ENCODE peak calls at places on chromosomes 13 and 19, in five cellular contexts. One of them, this sample, is unnamed.

GRCh38 chr13:60261432-60262351 is 98.0 kb upstream of the DIAPH3 start:
- DNase-seq in psoas muscle: no peak
- DNase-seq in HL-60: no peak
- DNase-seq in right lobe of liver: no peak
- DNase-seq in PC-3: no peak
- DNase-seq in this sample: no peak

GRCh38 chr13:29654807-29655547 is 59.5 kb upstream of the SLC7A1 start:
- DNase-seq in HL-60: no peak
- DNase-seq in right lobe of liver: no peak
- DNase-seq in psoas muscle: no peak
- DNase-seq in PC-3: peak; percentile 17
- DNase-seq in this sample: peak; percentile 67

GRCh38 chr13:110607675-110608224 is 7.6 kb upstream of the NAXD start:
- DNase-seq in HL-60: no peak
- DNase-seq in psoas muscle: no peak
- DNase-seq in right lobe of liver: no peak
- DNase-seq in PC-3: no peak
- DNase-seq in this sample: no peak

GRCh38 chr19:58229255-58229639 is 533 bp downstream of the ZNF544 start:
- DNase-seq in psoas muscle: no peak
- DNase-seq in PC-3: peak; percentile 50
- DNase-seq in HL-60: peak; percentile 54
- DNase-seq in right lobe of liver: no peak
- DNase-seq in this sample: peak; percentile 6

GRCh38 chr13:67101730-67102467 is 128.2 kb downstream of the PCDH9 start:
- DNase-seq in psoas muscle: no peak
- DNase-seq in PC-3: no peak
- DNase-seq in right lobe of liver: no peak
- DNase-seq in HL-60: no peak
- DNase-seq in this sample: no peak

GRCh38 chr13:41216160-41216559 is 21.8 kb upstream of the KBTBD7 start:
- DNase-seq in right lobe of liver: no peak
- DNase-seq in PC-3: peak; percentile 55
- DNase-seq in psoas muscle: no peak
- DNase-seq in HL-60: no peak
- DNase-seq in this sample: no peak

GRCh38 chr19:35742121-35742724 is at the start of gene IGFLR1:
- DNase-seq in right lobe of liver: no peak
- DNase-seq in HL-60: peak; percentile 88
- DNase-seq in PC-3: no peak
- DNase-seq in psoas muscle: no peak
- DNase-seq in this sample: no peak

GRCh38 chr13:50365683-50366391 is 350.6 kb downstream of the KCNRG start:
- DNase-seq in psoas muscle: no peak
- DNase-seq in PC-3: peak; percentile 76
- DNase-seq in right lobe of liver: no peak
- DNase-seq in HL-60: no peak
- DNase-seq in this sample: no peak

GRCh38 chr19:17348700-17349099 is 11.3 kb downstream of the GTPBP3 start:
- DNase-seq in right lobe of liver: no peak
- DNase-seq in psoas muscle: peak; percentile 77
- DNase-seq in HL-60: no peak
- DNase-seq in PC-3: peak; percentile 78
- DNase-seq in this sample: peak; percentile 66

GRCh38 chr13:104773775-104774174 is 1707.6 kb upstream of the SLC10A2 start:
- DNase-seq in PC-3: peak; percentile 71
- DNase-seq in right lobe of liver: no peak
- DNase-seq in HL-60: peak; percentile 57
- DNase-seq in psoas muscle: no peak
- DNase-seq in this sample: no peak

GRCh38 chr13:33536639-33537425 is 251.3 kb upstream of the STARD13 start:
- DNase-seq in PC-3: peak; percentile 88
- DNase-seq in right lobe of liver: no peak
- DNase-seq in psoas muscle: no peak
- DNase-seq in HL-60: no peak
- DNase-seq in this sample: no peak

GRCh38 chr13:91767681-91768080 is 369.3 kb downstream of the GPC5 start:
- DNase-seq in psoas muscle: no peak
- DNase-seq in PC-3: no peak
- DNase-seq in right lobe of liver: no peak
- DNase-seq in HL-60: no peak
- DNase-seq in this sample: no peak

GRCh38 chr13:72886272-72887062 is 104.5 kb downstream of the PIBF1 start:
- DNase-seq in right lobe of liver: no peak
- DNase-seq in HL-60: no peak
- DNase-seq in PC-3: no peak
- DNase-seq in psoas muscle: no peak
- DNase-seq in this sample: no peak

GRCh38 chr13:75399168-75399878 is 82.6 kb downstream of the TBC1D4 start:
- DNase-seq in right lobe of liver: no peak
- DNase-seq in PC-3: no peak
- DNase-seq in HL-60: no peak
- DNase-seq in psoas muscle: no peak
- DNase-seq in this sample: no peak

GRCh38 chr19:41995959-41996797 is 2.1 kb upstream of the ATP1A3 start:
- DNase-seq in HL-60: no peak
- DNase-seq in PC-3: no peak
- DNase-seq in right lobe of liver: no peak
- DNase-seq in psoas muscle: no peak
- DNase-seq in this sample: no peak

GRCh38 chr19:906480-906879 is 6.5 kb downstream of the R3HDM4 start:
- DNase-seq in right lobe of liver: no peak
- DNase-seq in HL-60: no peak
- DNase-seq in PC-3: no peak
- DNase-seq in psoas muscle: no peak
- DNase-seq in this sample: no peak

GRCh38 chr19:52923782-52924593 is 760 bp upstream of the ZNF888 start:
- DNase-seq in PC-3: peak; percentile 59
- DNase-seq in psoas muscle: peak; percentile 53
- DNase-seq in right lobe of liver: peak; percentile 57
- DNase-seq in HL-60: peak; percentile 78
- DNase-seq in this sample: peak; percentile 19

GRCh38 chr19:51599084-51599483 is 28.0 kb downstream of the ZNF175 start:
- DNase-seq in PC-3: no peak
- DNase-seq in HL-60: no peak
- DNase-seq in psoas muscle: no peak
- DNase-seq in right lobe of liver: no peak
- DNase-seq in this sample: no peak

GRCh38 chr13:67383358-67383757 is 153.2 kb upstream of the PCDH9 start:
- DNase-seq in psoas muscle: no peak
- DNase-seq in PC-3: no peak
- DNase-seq in right lobe of liver: no peak
- DNase-seq in HL-60: no peak
- DNase-seq in this sample: no peak

GRCh38 chr19:43672061-43672679 is 2.2 kb upstream of the PLAUR start:
- DNase-seq in psoas muscle: no peak
- DNase-seq in PC-3: no peak
- DNase-seq in HL-60: no peak
- DNase-seq in right lobe of liver: no peak
- DNase-seq in this sample: no peak

GRCh38 chr19:19539738-19540703 is 2.0 kb downstream of the CILP2 start:
- DNase-seq in HL-60: no peak
- DNase-seq in PC-3: peak; percentile 50
- DNase-seq in psoas muscle: peak; percentile 67
- DNase-seq in right lobe of liver: peak; percentile 79
- DNase-seq in this sample: peak; percentile 42

GRCh38 chr19:51320258-51320657 is 8.8 kb downstream of the IGLON5 start:
- DNase-seq in HL-60: no peak
- DNase-seq in right lobe of liver: no peak
- DNase-seq in PC-3: no peak
- DNase-seq in psoas muscle: no peak
- DNase-seq in this sample: no peak

GRCh38 chr13:91132786-91133185 is 214.7 kb upstream of the MIR17HG start:
- DNase-seq in right lobe of liver: no peak
- DNase-seq in HL-60: no peak
- DNase-seq in psoas muscle: no peak
- DNase-seq in PC-3: no peak
- DNase-seq in this sample: no peak

GRCh38 chr13:113783966-113784644 is 25.1 kb downstream of the TMEM255B start:
- DNase-seq in HL-60: no peak
- DNase-seq in right lobe of liver: no peak
- DNase-seq in psoas muscle: no peak
- DNase-seq in PC-3: no peak
- DNase-seq in this sample: peak; percentile 35

GRCh38 chr13:21948781-21949474 is 278.1 kb downstream of the FGF9 start:
- DNase-seq in psoas muscle: no peak
- DNase-seq in right lobe of liver: no peak
- DNase-seq in PC-3: no peak
- DNase-seq in HL-60: no peak
- DNase-seq in this sample: no peak

GRCh38 chr13:50685491-50685890 is 158.0 kb downstream of the DLEU7 start:
- DNase-seq in right lobe of liver: peak; percentile 59
- DNase-seq in HL-60: no peak
- DNase-seq in psoas muscle: peak; percentile 47
- DNase-seq in PC-3: peak; percentile 30
- DNase-seq in this sample: peak; percentile 80

GRCh38 chr13:75906315-75906714 is 270.2 kb downstream of the LMO7 start:
- DNase-seq in psoas muscle: no peak
- DNase-seq in PC-3: no peak
- DNase-seq in HL-60: no peak
- DNase-seq in right lobe of liver: no peak
- DNase-seq in this sample: no peak

GRCh38 chr19:55368701-55369563 is 1.3 kb downstream of the IL11 start:
- DNase-seq in right lobe of liver: no peak
- DNase-seq in PC-3: peak; percentile 67
- DNase-seq in psoas muscle: no peak
- DNase-seq in HL-60: no peak
- DNase-seq in this sample: peak; percentile 66
- H3K27me3 ChIP-seq in right lobe of liver: peaks cover 15% of the 10 kb centered on the region
- H3K27me3 ChIP-seq in PC-3: no peaks in the 10 kb centered on the region
- H3K27me3 ChIP-seq in psoas muscle: no peaks in the 10 kb centered on the region
- H3K27me3 ChIP-seq in HL-60: peaks cover 43% of the 10 kb centered on the region
- H3K27me3 ChIP-seq in this sample: peaks cover 11% of the 10 kb centered on the region

GRCh38 chr19:31944286-31944685 is 401.1 kb upstream of the ZNF507 start:
- DNase-seq in HL-60: no peak
- DNase-seq in psoas muscle: no peak
- DNase-seq in right lobe of liver: no peak
- DNase-seq in PC-3: no peak
- DNase-seq in this sample: no peak

GRCh38 chr19:31946491-31946890 is 398.9 kb upstream of the ZNF507 start:
- DNase-seq in right lobe of liver: no peak
- DNase-seq in PC-3: no peak
- DNase-seq in HL-60: no peak
- DNase-seq in psoas muscle: no peak
- DNase-seq in this sample: no peak

GRCh38 chr19:31943778-31944177 is 401.6 kb upstream of the ZNF507 start:
- DNase-seq in PC-3: no peak
- DNase-seq in right lobe of liver: no peak
- DNase-seq in psoas muscle: no peak
- DNase-seq in HL-60: no peak
- DNase-seq in this sample: no peak

GRCh38 chr19:31943305-31943704 is 402.1 kb upstream of the ZNF507 start:
- DNase-seq in right lobe of liver: no peak
- DNase-seq in psoas muscle: no peak
- DNase-seq in PC-3: no peak
- DNase-seq in HL-60: no peak
- DNase-seq in this sample: no peak

DNA sequence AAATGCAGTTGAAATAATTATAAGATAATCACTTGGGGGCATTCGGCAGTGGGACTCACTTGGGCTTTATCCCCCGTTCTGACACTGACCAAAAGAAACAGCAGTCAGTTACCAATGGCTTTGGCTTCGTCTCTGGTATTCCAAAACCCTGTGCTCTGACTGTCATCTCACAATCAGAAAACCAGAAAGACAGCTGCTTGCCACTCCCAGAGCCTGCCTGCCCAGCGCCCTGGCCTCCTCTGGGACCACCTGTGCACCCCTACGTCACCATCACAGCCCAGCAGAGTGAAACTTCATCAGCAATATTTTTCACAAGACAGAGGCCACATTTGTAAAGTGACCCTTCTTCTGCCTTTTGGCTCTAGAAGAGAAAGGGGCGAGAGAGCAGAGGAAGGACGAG is 398.0 kb upstream of the ZNF507 start:
- DNase-seq in psoas muscle: no peak
- DNase-seq in right lobe of liver: no peak
- DNase-seq in PC-3: no peak
- DNase-seq in HL-60: no peak
- DNase-seq in this sample: no peak
- H3K27me3 ChIP-seq in psoas muscle: no peaks in the 10 kb centered on the region
- H3K27me3 ChIP-seq in right lobe of liver: no peaks in the 10 kb centered on the region
- H3K27me3 ChIP-seq in PC-3: no peaks in the 10 kb centered on the region
- H3K27me3 ChIP-seq in HL-60: no peaks in the 10 kb centered on the region
- H3K27me3 ChIP-seq in this sample: no peaks in the 10 kb centered on the region

DNA sequence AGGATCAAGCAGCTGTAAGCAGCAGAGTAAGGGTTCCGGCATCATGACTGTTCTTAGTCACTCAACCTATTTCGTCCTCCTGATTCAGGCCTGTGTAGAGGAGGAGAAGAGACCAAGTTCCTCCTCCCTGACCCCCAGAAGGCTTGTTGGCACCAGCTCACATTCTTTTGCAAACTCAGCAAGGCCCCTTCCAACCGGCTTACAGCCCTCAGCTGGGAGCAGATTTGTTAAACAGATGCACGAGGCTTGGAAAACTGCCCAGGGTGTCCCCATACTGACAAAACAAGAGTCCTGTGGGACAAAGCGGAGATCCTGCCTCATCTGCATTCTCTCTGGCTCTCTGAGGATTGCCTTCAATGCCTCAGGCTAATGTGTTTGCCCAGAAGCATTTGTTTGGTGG is 113.2 kb upstream of the SOX21 start:
- DNase-seq in psoas muscle: peak; percentile 52
- DNase-seq in right lobe of liver: no peak
- DNase-seq in PC-3: no peak
- DNase-seq in HL-60: no peak
- DNase-seq in this sample: no peak
- H3K27me3 ChIP-seq in psoas muscle: no peaks in the 10 kb centered on the region
- H3K27me3 ChIP-seq in right lobe of liver: no peaks in the 10 kb centered on the region
- H3K27me3 ChIP-seq in PC-3: no peaks in the 10 kb centered on the region
- H3K27me3 ChIP-seq in HL-60: peaks cover 2% of the 10 kb centered on the region
- H3K27me3 ChIP-seq in this sample: no peaks in the 10 kb centered on the region

DNA sequence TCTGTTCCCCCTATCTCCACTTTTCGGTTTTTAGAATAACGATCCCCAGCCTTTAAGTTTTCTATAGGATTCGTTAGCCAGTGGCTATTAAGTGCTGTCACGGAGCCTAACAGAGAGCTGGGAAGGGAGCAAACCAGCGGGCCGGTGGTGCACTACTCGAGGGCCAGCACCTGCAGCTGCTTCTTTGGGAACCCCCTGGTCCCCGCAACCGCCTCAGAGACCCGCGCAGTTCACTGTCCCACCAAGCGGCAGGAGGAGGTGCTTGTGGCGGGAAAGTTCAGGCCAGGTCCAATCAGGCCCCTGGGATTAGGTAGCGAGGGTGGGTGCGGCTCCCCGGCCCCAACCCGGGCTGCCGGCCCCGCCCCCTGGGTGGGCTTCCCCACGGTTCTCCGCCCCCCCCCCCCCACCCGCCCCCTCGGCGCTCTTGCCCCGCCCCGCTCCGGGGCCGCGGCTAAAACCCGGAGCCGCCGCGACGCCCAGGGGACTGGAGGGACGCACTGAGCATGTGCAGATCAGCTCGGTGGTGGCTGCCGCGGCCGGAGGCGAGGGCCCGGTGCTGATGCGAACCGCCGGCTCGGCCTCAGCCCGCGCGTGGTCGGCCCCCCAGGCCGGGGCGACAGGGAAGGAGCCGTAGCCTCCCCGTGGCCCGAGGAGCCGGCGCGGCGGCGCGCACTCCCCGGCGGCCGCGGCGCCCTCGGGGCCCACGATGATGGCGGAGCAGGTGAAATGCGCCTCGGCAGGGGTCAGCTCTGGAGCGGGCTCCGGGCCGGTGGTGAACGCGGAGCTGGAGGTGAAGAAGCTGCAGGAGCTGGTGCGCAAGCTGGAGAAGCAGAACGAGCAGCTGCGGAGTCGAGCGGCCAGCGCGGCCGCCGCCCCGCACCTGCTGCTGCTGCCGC is at the start of gene SLAIN1:
- DNase-seq in PC-3: peak; percentile 67
- DNase-seq in right lobe of liver: peak; percentile 87
- DNase-seq in psoas muscle: peak; percentile 81
- DNase-seq in HL-60: peak; percentile 59
- DNase-seq in this sample: peak; percentile 47
- H3K27me3 ChIP-seq in PC-3: peaks cover 30% of the 10 kb centered on the region
- H3K27me3 ChIP-seq in right lobe of liver: no peaks in the 10 kb centered on the region
- H3K27me3 ChIP-seq in psoas muscle: no peaks in the 10 kb centered on the region
- H3K27me3 ChIP-seq in HL-60: peaks cover 58% of the 10 kb centered on the region
- H3K27me3 ChIP-seq in this sample: peaks cover 47% of the 10 kb centered on the region